ENCODE peak calls at places on chromosomes 11 and 22, in eight cellular contexts. One of them, this sample, is unnamed.

GRCh38 chr22:36741204-36741793 is 34.6 kb downstream of the IFT27 start:
- DNase-seq in IMR-90: no peak
- DNase-seq in hepatocyte: no peak
- DNase-seq in fibroblast of lung: peak; percentile 10
- DNase-seq in OCI-LY7: peak; percentile 69
- DNase-seq in K562: peak; percentile 64
- DNase-seq in mammary epithelial cell: no peak
- DNase-seq in GM23248: peak; percentile 24
- DNase-seq in this sample: no peak

GRCh38 chr11:17803751-17804334 is 69.3 kb downstream of the KCNC1 start:
- DNase-seq in IMR-90: no peak
- DNase-seq in hepatocyte: no peak
- DNase-seq in fibroblast of lung: no peak
- DNase-seq in OCI-LY7: no peak
- DNase-seq in K562: no peak
- DNase-seq in mammary epithelial cell: no peak
- DNase-seq in GM23248: no peak
- DNase-seq in this sample: no peak

GRCh38 chr22:43860126-43860525 is 2.2 kb downstream of the SULT4A1 start:
- DNase-seq in IMR-90: no peak
- DNase-seq in hepatocyte: no peak
- DNase-seq in fibroblast of lung: no peak
- DNase-seq in OCI-LY7: no peak
- DNase-seq in K562: no peak
- DNase-seq in mammary epithelial cell: no peak
- DNase-seq in GM23248: no peak
- DNase-seq in this sample: peak; percentile 44

GRCh38 chr22:44396021-44396726 is 83.4 kb upstream of the SHISAL1 start:
- DNase-seq in IMR-90: no peak
- DNase-seq in hepatocyte: no peak
- DNase-seq in fibroblast of lung: no peak
- DNase-seq in OCI-LY7: no peak
- DNase-seq in K562: no peak
- DNase-seq in mammary epithelial cell: no peak
- DNase-seq in GM23248: no peak
- DNase-seq in this sample: no peak

GRCh38 chr11:47215366-47215925 is 672 bp downstream of the DDB2 start:
- DNase-seq in IMR-90: no peak
- DNase-seq in hepatocyte: no peak
- DNase-seq in fibroblast of lung: peak; percentile 5
- DNase-seq in OCI-LY7: peak; percentile 29
- DNase-seq in K562: no peak
- DNase-seq in mammary epithelial cell: peak; percentile 59
- DNase-seq in GM23248: peak; percentile 33
- DNase-seq in this sample: no peak

GRCh38 chr11:12163181-12163841 is 52.9 kb downstream of the MICAL2 start:
- DNase-seq in IMR-90: peak; percentile 82
- DNase-seq in hepatocyte: peak; percentile 55
- DNase-seq in fibroblast of lung: peak; percentile 63
- DNase-seq in OCI-LY7: no peak
- DNase-seq in K562: no peak
- DNase-seq in mammary epithelial cell: peak; percentile 86
- DNase-seq in GM23248: peak; percentile 65
- DNase-seq in this sample: peak; percentile 81

GRCh38 chr11:70142171-70142875 is 60.8 kb upstream of the FADD start:
- DNase-seq in IMR-90: no peak
- DNase-seq in hepatocyte: peak; percentile 58
- DNase-seq in fibroblast of lung: no peak
- DNase-seq in OCI-LY7: no peak
- DNase-seq in K562: no peak
- DNase-seq in mammary epithelial cell: peak; percentile 81
- DNase-seq in GM23248: peak; percentile 17
- DNase-seq in this sample: peak; percentile 83

GRCh38 chr11:2691991-2692841 is 7.6 kb downstream of the KCNQ1OT1 start:
- DNase-seq in IMR-90: no peak
- DNase-seq in hepatocyte: no peak
- DNase-seq in fibroblast of lung: no peak
- DNase-seq in OCI-LY7: peak; percentile 45
- DNase-seq in K562: no peak
- DNase-seq in mammary epithelial cell: no peak
- DNase-seq in GM23248: no peak
- DNase-seq in this sample: peak; percentile 59

GRCh38 chr22:39940757-39941305 is 19.4 kb upstream of the TMA7B start:
- DNase-seq in IMR-90: no peak
- DNase-seq in hepatocyte: no peak
- DNase-seq in fibroblast of lung: peak; percentile 12
- DNase-seq in OCI-LY7: peak; percentile 39
- DNase-seq in K562: no peak
- DNase-seq in mammary epithelial cell: no peak
- DNase-seq in GM23248: no peak
- DNase-seq in this sample: no peak

GRCh38 chr11:112864715-112865114 is 96.5 kb upstream of the NCAM1 start:
- DNase-seq in IMR-90: no peak
- DNase-seq in hepatocyte: no peak
- DNase-seq in fibroblast of lung: no peak
- DNase-seq in OCI-LY7: no peak
- DNase-seq in K562: no peak
- DNase-seq in mammary epithelial cell: no peak
- DNase-seq in GM23248: no peak
- DNase-seq in this sample: no peak

GRCh38 chr22:49299821-49300231 is 527.8 kb downstream of the BRD1 start:
- DNase-seq in IMR-90: no peak
- DNase-seq in hepatocyte: no peak
- DNase-seq in fibroblast of lung: no peak
- DNase-seq in OCI-LY7: no peak
- DNase-seq in K562: no peak
- DNase-seq in mammary epithelial cell: no peak
- DNase-seq in GM23248: no peak
- DNase-seq in this sample: no peak

GRCh38 chr11:112977620-112978212 is 16.5 kb downstream of the NCAM1 start:
- DNase-seq in IMR-90: peak; percentile 13
- DNase-seq in hepatocyte: peak; percentile 27
- DNase-seq in fibroblast of lung: peak; percentile 95
- DNase-seq in OCI-LY7: no peak
- DNase-seq in K562: no peak
- DNase-seq in mammary epithelial cell: peak; percentile 48
- DNase-seq in GM23248: peak; percentile 77
- DNase-seq in this sample: no peak

GRCh38 chr11:32090774-32091370 is at the start of gene RCN1:
- DNase-seq in IMR-90: peak; percentile 86
- DNase-seq in hepatocyte: peak; percentile 90
- DNase-seq in fibroblast of lung: peak; percentile 85
- DNase-seq in OCI-LY7: no peak
- DNase-seq in K562: peak; percentile 58
- DNase-seq in mammary epithelial cell: peak; percentile 35
- DNase-seq in GM23248: peak; percentile 85
- DNase-seq in this sample: peak; percentile 95

GRCh38 chr11:30002157-30002556 is 14.7 kb downstream of the KCNA4 start:
- DNase-seq in IMR-90: no peak
- DNase-seq in hepatocyte: no peak
- DNase-seq in fibroblast of lung: no peak
- DNase-seq in OCI-LY7: no peak
- DNase-seq in K562: no peak
- DNase-seq in mammary epithelial cell: no peak
- DNase-seq in GM23248: peak; percentile 13
- DNase-seq in this sample: no peak

GRCh38 chr22:43090130-43090789 is 1.1 kb upstream of the TTLL1 start:
- DNase-seq in IMR-90: peak; percentile 80
- DNase-seq in hepatocyte: peak; percentile 75
- DNase-seq in fibroblast of lung: peak; percentile 86
- DNase-seq in OCI-LY7: peak; percentile 87
- DNase-seq in K562: peak; percentile 67
- DNase-seq in mammary epithelial cell: peak; percentile 89
- DNase-seq in GM23248: peak; percentile 95
- DNase-seq in this sample: peak; percentile 97

GRCh38 chr22:23823331-23823791 is 15.4 kb downstream of the DERL3 start:
- DNase-seq in IMR-90: no peak
- DNase-seq in hepatocyte: no peak
- DNase-seq in fibroblast of lung: no peak
- DNase-seq in OCI-LY7: no peak
- DNase-seq in K562: no peak
- DNase-seq in mammary epithelial cell: peak; percentile 48
- DNase-seq in GM23248: no peak
- DNase-seq in this sample: no peak

GRCh38 chr22:23818541-23818940 is 20.3 kb downstream of the DERL3 start:
- DNase-seq in IMR-90: no peak
- DNase-seq in hepatocyte: no peak
- DNase-seq in fibroblast of lung: no peak
- DNase-seq in OCI-LY7: no peak
- DNase-seq in K562: no peak
- DNase-seq in mammary epithelial cell: no peak
- DNase-seq in GM23248: no peak
- DNase-seq in this sample: no peak

GRCh38 chr22:23822101-23822671 is 16.6 kb downstream of the DERL3 start:
- DNase-seq in IMR-90: no peak
- DNase-seq in hepatocyte: no peak
- DNase-seq in fibroblast of lung: no peak
- DNase-seq in OCI-LY7: no peak
- DNase-seq in K562: no peak
- DNase-seq in mammary epithelial cell: no peak
- DNase-seq in GM23248: no peak
- DNase-seq in this sample: no peak

GRCh38 chr22:23817146-23817545 is 21.7 kb downstream of the DERL3 start:
- DNase-seq in IMR-90: no peak
- DNase-seq in hepatocyte: no peak
- DNase-seq in fibroblast of lung: no peak
- DNase-seq in OCI-LY7: no peak
- DNase-seq in K562: no peak
- DNase-seq in mammary epithelial cell: no peak
- DNase-seq in GM23248: no peak
- DNase-seq in this sample: no peak

GRCh38 chr22:23820748-23821211 is 18.0 kb downstream of the DERL3 start:
- DNase-seq in IMR-90: no peak
- DNase-seq in hepatocyte: no peak
- DNase-seq in fibroblast of lung: no peak
- DNase-seq in OCI-LY7: peak; percentile 59
- DNase-seq in K562: no peak
- DNase-seq in mammary epithelial cell: no peak
- DNase-seq in GM23248: no peak
- DNase-seq in this sample: no peak
- H3K36me3 ChIP-seq in IMR-90: peaks cover 75% of the 10 kb centered on the region
- H3K36me3 ChIP-seq in hepatocyte: no peaks in the 10 kb centered on the region
- H3K36me3 ChIP-seq in fibroblast of lung: peaks cover 32% of the 10 kb centered on the region
- H3K36me3 ChIP-seq in OCI-LY7: peaks cover 100% of the 10 kb centered on the region
- H3K36me3 ChIP-seq in K562: peaks cover 71% of the 10 kb centered on the region
- H3K36me3 ChIP-seq in mammary epithelial cell: peaks cover 11% of the 10 kb centered on the region
- H3K36me3 ChIP-seq in GM23248: peaks cover 8% of the 10 kb centered on the region
- H3K36me3 ChIP-seq in this sample: peaks cover 60% of the 10 kb centered on the region

DNA sequence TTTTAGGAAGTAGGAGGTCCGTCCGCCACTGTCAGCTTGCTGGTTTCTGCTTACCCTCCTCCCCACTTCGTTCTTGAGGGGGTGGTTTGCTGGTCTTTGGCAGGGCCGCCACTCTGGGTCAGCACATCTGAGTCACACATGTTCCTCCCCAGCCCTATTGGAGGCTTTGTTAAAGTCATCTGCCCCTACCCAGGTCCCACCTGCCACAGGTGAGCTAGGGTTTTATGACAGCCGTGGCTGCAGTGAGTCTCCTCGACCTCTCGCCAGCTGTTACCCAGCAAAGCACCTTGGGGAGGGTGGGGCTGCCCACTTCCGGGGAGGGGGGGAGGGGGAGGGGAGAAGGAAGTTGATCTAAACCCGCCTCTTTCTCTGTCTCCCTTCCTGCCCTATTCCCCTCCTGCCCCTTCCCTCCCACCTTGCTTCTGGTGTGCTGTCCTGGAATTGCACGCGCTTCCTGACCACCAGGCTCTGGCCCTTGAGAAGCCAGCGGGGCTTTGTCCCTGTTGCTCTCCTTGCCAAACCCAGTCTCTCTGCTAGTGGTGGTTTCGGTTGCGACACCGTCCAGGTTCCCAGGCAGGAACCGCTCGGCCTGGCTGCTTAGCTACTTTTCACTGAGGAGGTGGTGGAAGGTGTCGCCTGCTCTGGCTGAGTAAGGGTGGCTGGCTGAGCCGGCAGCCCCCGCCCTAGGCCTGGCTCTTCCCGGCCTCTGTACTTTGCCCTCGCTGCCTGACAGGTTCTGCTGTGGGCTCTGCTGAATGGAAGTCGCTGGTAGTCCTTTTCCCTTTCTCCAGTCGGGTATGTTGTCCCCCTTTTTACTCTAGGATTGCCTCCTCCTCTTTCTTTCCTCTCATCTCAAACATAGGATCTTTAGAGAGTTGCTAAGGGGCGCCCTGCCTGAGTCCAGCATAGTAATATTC is 28.5 kb downstream of the RCOR2 start:
- DNase-seq in IMR-90: peak; percentile 52
- DNase-seq in hepatocyte: peak; percentile 85
- DNase-seq in fibroblast of lung: peak; percentile 38
- DNase-seq in OCI-LY7: peak; percentile 82
- DNase-seq in K562: peak; percentile 91
- DNase-seq in mammary epithelial cell: peak; percentile 87
- DNase-seq in GM23248: peak; percentile 78
- DNase-seq in this sample: peak; percentile 94
- H4K20me1 ChIP-seq in IMR-90: peaks cover 88% of the 10 kb centered on the region
- H4K20me1 ChIP-seq in hepatocyte: peaks cover 69% of the 10 kb centered on the region
- H4K20me1 ChIP-seq in fibroblast of lung: no peaks in the 10 kb centered on the region
- H4K20me1 ChIP-seq in OCI-LY7: peaks cover 21% of the 10 kb centered on the region
- H4K20me1 ChIP-seq in K562: peaks cover 15% of the 10 kb centered on the region
- H4K20me1 ChIP-seq in mammary epithelial cell: no peaks in the 10 kb centered on the region
- H4K20me1 ChIP-seq in GM23248: peaks cover 5% of the 10 kb centered on the region
- H4K20me1 ChIP-seq in this sample: peaks cover 81% of the 10 kb centered on the region

DNA sequence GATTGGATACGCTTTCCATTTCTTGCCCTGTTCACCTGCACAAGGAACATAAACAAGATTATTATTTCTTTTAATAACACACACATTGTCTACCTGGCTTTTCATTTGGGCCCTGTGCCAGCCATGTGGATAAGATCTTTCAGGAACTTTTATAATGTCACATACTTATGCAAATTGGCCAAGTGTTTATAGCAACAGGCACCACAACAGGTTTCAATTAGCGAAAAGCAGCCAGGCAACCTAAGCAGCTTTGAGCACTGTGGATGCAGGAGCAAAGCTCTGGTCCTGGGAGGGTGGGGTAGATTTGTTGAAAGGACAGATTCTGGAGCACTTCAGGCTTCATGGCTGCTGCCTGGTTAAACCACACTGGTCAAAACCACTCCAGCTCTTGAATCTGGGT is 217.4 kb downstream of the BARX2 start:
- DNase-seq in IMR-90: no peak
- DNase-seq in hepatocyte: no peak
- DNase-seq in fibroblast of lung: no peak
- DNase-seq in OCI-LY7: no peak
- DNase-seq in K562: no peak
- DNase-seq in mammary epithelial cell: peak; percentile 33
- DNase-seq in GM23248: no peak
- DNase-seq in this sample: no peak
- H3K36me3 ChIP-seq in IMR-90: no peaks in the 10 kb centered on the region
- H3K36me3 ChIP-seq in hepatocyte: no peaks in the 10 kb centered on the region
- H3K36me3 ChIP-seq in fibroblast of lung: no peaks in the 10 kb centered on the region
- H3K36me3 ChIP-seq in OCI-LY7: no peaks in the 10 kb centered on the region
- H3K36me3 ChIP-seq in K562: no peaks in the 10 kb centered on the region
- H3K36me3 ChIP-seq in mammary epithelial cell: no peaks in the 10 kb centered on the region
- H3K36me3 ChIP-seq in GM23248: no peaks in the 10 kb centered on the region
- H3K36me3 ChIP-seq in this sample: no peaks in the 10 kb centered on the region

DNA sequence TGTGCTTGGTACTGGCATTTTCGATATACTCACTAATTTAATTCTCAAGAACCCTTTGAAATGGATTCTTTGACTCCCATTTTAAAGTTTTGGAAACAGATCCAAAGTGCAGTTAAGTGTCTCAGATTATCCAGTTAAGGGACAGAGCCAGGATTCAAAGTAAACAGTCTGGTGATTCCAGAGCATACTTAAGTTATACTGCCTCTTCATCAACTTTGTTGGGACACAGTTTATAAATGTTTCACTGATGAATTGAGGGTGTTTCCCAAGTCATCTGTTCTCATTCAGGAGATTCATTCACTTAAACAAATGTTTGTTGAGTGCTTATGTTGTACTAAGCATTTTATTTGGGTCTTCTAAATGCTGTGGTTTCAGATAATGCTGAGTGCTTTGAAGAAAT is 17.1 kb downstream of the KDM2A start:
- DNase-seq in IMR-90: peak; percentile 12
- DNase-seq in hepatocyte: no peak
- DNase-seq in fibroblast of lung: no peak
- DNase-seq in OCI-LY7: no peak
- DNase-seq in K562: no peak
- DNase-seq in mammary epithelial cell: no peak
- DNase-seq in GM23248: no peak
- DNase-seq in this sample: no peak
- H4K20me1 ChIP-seq in IMR-90: peaks cover 76% of the 10 kb centered on the region
- H4K20me1 ChIP-seq in hepatocyte: peaks cover 57% of the 10 kb centered on the region
- H4K20me1 ChIP-seq in fibroblast of lung: peaks cover 3% of the 10 kb centered on the region
- H4K20me1 ChIP-seq in OCI-LY7: peaks cover 3% of the 10 kb centered on the region
- H4K20me1 ChIP-seq in K562: no peaks in the 10 kb centered on the region
- H4K20me1 ChIP-seq in mammary epithelial cell: no peaks in the 10 kb centered on the region
- H4K20me1 ChIP-seq in GM23248: peaks cover 4% of the 10 kb centered on the region
- H4K20me1 ChIP-seq in this sample: peaks cover 33% of the 10 kb centered on the region

This sample was measured in osteoblast.